ENCODE peak calls at places on chromosome 7, in four cellular contexts. W is endothelial cell, Q is mesothelial cell of epicardium, L is AG09309. X is an unnamed sample.

GRCh38 chr7:130401531-130401930 is 21.2 kb downstream of the CPA1 start:
- DNase-seq in W (no peak), Q (no peak), L (no peak), X (no peak)

GRCh38 chr7:71132521-71133231 is 732 bp downstream of the GALNT17 start:
- DNase-seq in W (peak; percentile 3), Q (no peak), L (no peak), X (peak; percentile 20)

GRCh38 chr7:69412331-69413146 is 185.7 kb upstream of the AUTS2 start:
- DNase-seq in W (no peak), Q (no peak), L (no peak), X (no peak)

GRCh38 chr7:114084381-114085312 is 165.8 kb upstream of the PPP1R3A start:
- DNase-seq in W (peak; percentile 49), Q (peak; percentile 24), L (no peak), X (no peak)

GRCh38 chr7:5425507-5426225 is 2.0 kb upstream of the TNRC18 start:
- DNase-seq in W (peak; percentile 60), Q (no peak), L (peak; percentile 77), X (peak; percentile 39)

GRCh38 chr7:115271332-115272235 is 349.7 kb downstream of the MDFIC start:
- DNase-seq in W (no peak), Q (no peak), L (peak; percentile 16), X (no peak)

GRCh38 chr7:24622646-24623182 is 49.5 kb downstream of the PALS2 start:
- DNase-seq in W (no peak), Q (no peak), L (no peak), X (no peak)

GRCh38 chr7:126403040-126403439 is 849.7 kb downstream of the GRM8 start:
- DNase-seq in W (no peak), Q (no peak), L (no peak), X (no peak)

GRCh38 chr7:68789597-68789996 is 808.7 kb upstream of the AUTS2 start:
- DNase-seq in W (no peak), Q (no peak), L (no peak), X (no peak)

GRCh38 chr7:77837966-77838365 is 39.4 kb downstream of the PHTF2 start:
- DNase-seq in W (no peak), Q (no peak), L (no peak), X (no peak)

GRCh38 chr7:148535227-148535626 is 55.3 kb upstream of the C7orf33 start:
- DNase-seq in W (no peak), Q (no peak), L (no peak), X (no peak)

GRCh38 chr7:106425017-106425719 is 140.4 kb upstream of the NAMPT start:
- DNase-seq in W (no peak), Q (no peak), L (peak; percentile 100), X (no peak)

GRCh38 chr7:135240446-135240845 is 6.8 kb downstream of the STRA8 start:
- DNase-seq in W (no peak), Q (no peak), L (no peak), X (no peak)

GRCh38 chr7:79868010-79868409 is 266.6 kb upstream of the GNAI1 start:
- DNase-seq in W (no peak), Q (no peak), L (no peak), X (no peak)

GRCh38 chr7:87127019-87127418 is 25.2 kb upstream of the DMTF1 start:
- DNase-seq in W (no peak), Q (no peak), L (no peak), X (no peak)

GRCh38 chr7:4270941-4271715 is 411.0 kb upstream of the FOXK1 start:
- DNase-seq in W (no peak), Q (no peak), L (no peak), X (no peak)

GRCh38 chr7:80273327-80273726 is 138.7 kb downstream of the GNAI1 start:
- DNase-seq in W (no peak), Q (no peak), L (no peak), X (no peak)

GRCh38 chr7:12685550-12685949 is 1.9 kb upstream of the ARL4A start:
- DNase-seq in W (peak; percentile 54), Q (no peak), L (no peak), X (peak; percentile 24)

GRCh38 chr7:128923411-128923800 is 12.9 kb upstream of the KCP start:
- DNase-seq in W (no peak), Q (no peak), L (no peak), X (no peak)

GRCh38 chr7:70417061-70417655 is 714.8 kb upstream of the GALNT17 start:
- DNase-seq in W (no peak), Q (no peak), L (no peak), X (no peak)

GRCh38 chr7:4882742-4883351 is 669 bp downstream of the RADIL start:
- DNase-seq in W (peak; percentile 14), Q (no peak), L (no peak), X (no peak)

GRCh38 chr7:130904031-130904757 is 170.2 kb upstream of the KLF14 start:
- DNase-seq in W (no peak), Q (no peak), L (peak; percentile 96), X (no peak)

GRCh38 chr7:98372993-98373392 is 27.9 kb downstream of the BAIAP2L1 start:
- DNase-seq in W (no peak), Q (no peak), L (peak; percentile 46), X (no peak)

GRCh38 chr7:91047636-91048035 is 216.6 kb upstream of the FZD1 start:
- DNase-seq in W (no peak), Q (no peak), L (no peak), X (no peak)

GRCh38 chr7:115679976-115680375 is 350.6 kb downstream of the TFEC start:
- DNase-seq in W (peak; percentile 50), Q (no peak), L (no peak), X (no peak)

GRCh38 chr7:35971133-35971995 is 170.5 kb downstream of the SEPTIN7 start:
- DNase-seq in W (no peak), Q (no peak), L (no peak), X (no peak)
- TF ChIP-seq CTCF in W (no peak), Q (no peak), L (no peak), X (no peak)

GRCh38 chr7:33248663-33249062 is 119.3 kb downstream of the BBS9 start:
- DNase-seq in W (no peak), Q (no peak), L (no peak), X (no peak)

DNA sequence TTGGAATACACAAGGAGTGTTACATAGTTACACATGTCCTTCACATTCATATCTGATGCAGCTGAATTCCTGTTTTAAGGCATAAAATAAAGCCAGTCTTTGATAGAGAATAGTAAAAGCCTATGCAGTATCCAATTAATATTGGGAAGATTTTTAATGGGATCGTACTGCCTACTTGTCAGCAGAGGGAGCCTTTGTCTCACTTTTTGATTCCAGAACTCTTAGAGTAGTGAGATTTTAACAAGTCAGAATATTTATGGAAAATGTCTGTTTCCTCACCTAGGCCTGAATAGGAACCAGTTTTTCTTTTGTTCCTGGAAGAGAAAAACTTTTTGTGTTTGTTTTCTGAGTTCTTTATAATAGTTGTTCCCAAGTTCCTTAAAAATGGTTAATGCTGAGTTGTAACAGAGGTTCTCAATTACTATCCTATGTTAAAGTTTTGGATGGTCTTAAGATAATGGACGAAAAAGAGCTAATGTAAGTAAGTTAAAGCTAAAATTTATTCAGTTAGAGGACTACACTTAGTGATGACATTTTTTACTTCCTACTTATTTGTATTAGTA is 114.0 kb downstream of the BBS9 start:
- DNase-seq in W (no peak), Q (no peak), L (peak; percentile 37), X (no peak)
- TF ChIP-seq CTCF in W (peak; percentile 60), Q (peak; percentile 58), L (peak; percentile 59), X (peak; percentile 80)

GRCh38 chr7:42155836-42156540 is 81.0 kb downstream of the GLI3 start:
- DNase-seq in W (no peak), Q (no peak), L (no peak), X (no peak)
- TF ChIP-seq CTCF in W (no peak), Q (no peak), L (no peak), X (no peak)

GRCh38 chr7:138002096-138002827 is 376 bp upstream of the CREB3L2 start:
- DNase-seq in W (peak; percentile 99), Q (peak; percentile 97), L (peak; percentile 100), X (peak; percentile 99)
- TF ChIP-seq CTCF in W (peak; percentile 95), Q (peak; percentile 95), L (peak; percentile 81), X (peak; percentile 95)

GRCh38 chr7:144736880-144737493 is 98.9 kb downstream of the TPK1 start:
- DNase-seq in W (no peak), Q (no peak), L (no peak), X (no peak)

GRCh38 chr7:144738708-144739314 is 97.0 kb downstream of the TPK1 start:
- DNase-seq in W (no peak), Q (no peak), L (no peak), X (no peak)
- TF ChIP-seq CTCF in W (peak; percentile 78), Q (peak; percentile 75), L (peak; percentile 40), X (peak; percentile 77)

DNA sequence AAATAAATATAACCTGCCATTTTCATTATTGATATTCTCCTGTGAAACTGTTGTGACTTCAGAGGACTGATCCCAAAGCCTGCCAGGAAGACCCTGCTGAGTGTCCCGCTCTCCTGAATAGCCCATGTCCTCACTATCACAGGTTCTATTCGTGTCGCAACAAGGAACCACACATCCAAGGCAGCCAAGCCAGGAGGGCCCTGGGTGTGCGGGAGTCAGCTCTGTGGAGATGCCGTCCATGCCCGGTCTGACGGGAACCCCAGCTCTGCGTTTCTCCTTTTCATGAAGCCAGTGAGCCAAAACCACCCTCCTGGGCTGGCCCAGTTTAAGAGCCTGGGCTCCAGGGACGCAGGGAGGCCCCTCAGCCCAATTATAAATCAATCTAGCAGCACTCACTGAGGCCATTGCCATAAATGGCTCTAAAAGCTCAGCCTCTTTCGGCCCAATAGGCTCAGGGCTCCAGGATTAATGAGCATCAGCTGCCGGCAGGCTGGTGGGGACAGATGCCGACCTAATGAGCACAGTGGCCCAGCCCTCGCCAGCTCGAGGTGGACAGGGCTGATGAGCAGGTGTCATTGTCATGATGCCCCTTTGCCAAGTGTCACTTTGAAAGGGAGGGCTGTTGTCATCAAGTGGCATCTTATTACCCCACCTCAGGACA is 177.9 kb downstream of the PLXNA4 start:
- DNase-seq in W (no peak), Q (no peak), L (no peak), X (no peak)
- TF ChIP-seq CTCF in W (no peak), Q (no peak), L (no peak), X (no peak)

GRCh38 chr7:100623951-100624824 is 11.8 kb downstream of the MOSPD3 start:
- DNase-seq in W (no peak), Q (no peak), L (no peak), X (no peak)
- TF ChIP-seq CTCF in W (no peak), Q (no peak), L (no peak), X (no peak)

GRCh38 chr7:9598411-9598810 is 1165.0 kb downstream of the NXPH1 start:
- DNase-seq in W (no peak), Q (no peak), L (no peak), X (no peak)

GRCh38 chr7:9600974-9601373 is 1167.6 kb downstream of the NXPH1 start:
- DNase-seq in W (peak; percentile 65), Q (no peak), L (no peak), X (no peak)
- TF ChIP-seq CTCF in W (peak; percentile 53), Q (no peak), L (no peak), X (peak; percentile 41)